ENCODE peak calls at places on chromosome 2, in eight cellular contexts. R, B, U, D, H, G, T and E are unnamed samples.

GRCh38 chr2:156065912-156066311 is 266.6 kb downstream of the NR4A2 start:
- DNase-seq in G (no peak), B (no peak), R (no peak), T (no peak), H (no peak), D (peak; percentile 29), U (no peak), E (no peak)

GRCh38 chr2:41966431-41966893 is 81.4 kb upstream of the PKDCC start:
- DNase-seq in U (peak; percentile 11), T (no peak), R (no peak), H (no peak), G (peak; percentile 89), B (peak; percentile 68), D (peak; percentile 59), E (peak; percentile 72)

GRCh38 chr2:141109633-141110032 is 1021.2 kb downstream of the LRP1B start:
- DNase-seq in T (no peak), U (no peak), H (no peak), D (peak; percentile 6), R (no peak), B (no peak), G (no peak), E (no peak)

GRCh38 chr2:232927793-232928563 is 57.9 kb downstream of the SNORC start:
- DNase-seq in R (no peak), B (no peak), T (no peak), H (no peak), G (no peak), U (no peak), D (no peak), E (no peak)

GRCh38 chr2:46451131-46451711 is 28.1 kb upstream of the TMEM247 start:
- DNase-seq in B (no peak), T (no peak), H (no peak), D (no peak), G (peak; percentile 57), U (no peak), R (no peak), E (no peak)

GRCh38 chr2:200104015-200104414 is 148.6 kb downstream of the MAIP1 start:
- DNase-seq in G (no peak), D (no peak), T (no peak), B (no peak), H (no peak), U (no peak), R (no peak), E (no peak)

GRCh38 chr2:54497738-54498680 is 41.9 kb downstream of the SPTBN1 start:
- DNase-seq in T (no peak), B (no peak), U (no peak), R (no peak), H (no peak), G (no peak), D (peak; percentile 30), E (no peak)

GRCh38 chr2:73423913-73424312 is 38.3 kb downstream of the ALMS1 start:
- DNase-seq in G (no peak), B (no peak), T (no peak), R (no peak), D (no peak), U (no peak), H (no peak), E (no peak)

GRCh38 chr2:12544221-12544558 is 172.5 kb upstream of the TRIB2 start:
- DNase-seq in U (no peak), H (no peak), R (no peak), G (no peak), B (no peak), D (no peak), T (no peak), E (no peak)

GRCh38 chr2:72084584-72084976 is 63.1 kb downstream of the CYP26B1 start:
- DNase-seq in D (no peak), R (no peak), U (no peak), G (peak; percentile 2), B (no peak), H (no peak), T (no peak), E (no peak)